ENCODE peak calls at places on chromosomes 2 and 18, in five cellular contexts. C, V, U, K and T are unnamed samples.

GRCh38 chr2:239041062-239041461 is 193.2 kb downstream of the TWIST2 start:
- DNase-seq in V (no peak), C (no peak), U (no peak), K (no peak), T (no peak)

GRCh38 chr18:51182824-51183223 is 14.7 kb downstream of the MEX3C start:
- DNase-seq in C (no peak), U (no peak), V (no peak), K (no peak), T (no peak)

GRCh38 chr2:146130290-146130689 is 1610.4 kb upstream of the ZEB2 start:
- DNase-seq in U (no peak), K (no peak), V (no peak), C (no peak), T (no peak)

GRCh38 chr18:55328301-55328700 is 259.7 kb downstream of the TCF4 start:
- DNase-seq in U (no peak), C (no peak), V (no peak), K (peak; percentile 38), T (no peak)

GRCh38 chr2:21599417-21599816 is 475.6 kb downstream of the TDRD15 start:
- DNase-seq in U (no peak), V (no peak), C (no peak), K (no peak), T (no peak)

GRCh38 chr2:233115761-233116160 is 55.6 kb downstream of the INPP5D start:
- DNase-seq in K (no peak), U (no peak), C (no peak), V (no peak), T (no peak)

GRCh38 chr18:58535340-58536186 is 93.3 kb downstream of the ALPK2 start:
- DNase-seq in V (no peak), U (peak; percentile 62), K (no peak), C (no peak), T (no peak)

GRCh38 chr2:217801115-217801531 is 201.7 kb downstream of the TNS1 start:
- DNase-seq in V (peak; percentile 41), C (no peak), K (no peak), U (no peak), T (no peak)